ENCODE peak calls at places on chromosomes 6 and 20, in five cellular contexts. One of them, this sample, is unnamed.

GRCh38 chr6:88491266-88491665 is 325.1 kb upstream of the CNR1 start:
- DNase-seq in ovary: no peak
- DNase-seq in aorta: no peak
- DNase-seq in CD4-positive, CD25-positive, alpha-beta regulatory T cell: no peak
- DNase-seq in MM.1S: no peak
- DNase-seq in this sample: no peak

GRCh38 chr6:16129623-16130243 is 847 bp downstream of the MYLIP start:
- DNase-seq in aorta: no peak
- DNase-seq in ovary: no peak
- DNase-seq in CD4-positive, CD25-positive, alpha-beta regulatory T cell: no peak
- DNase-seq in MM.1S: peak; percentile 27
- DNase-seq in this sample: peak; percentile 75

GRCh38 chr6:107670792-107671199 is 153.3 kb downstream of the SCML4 start:
- DNase-seq in MM.1S: no peak
- DNase-seq in aorta: peak; percentile 83
- DNase-seq in ovary: no peak
- DNase-seq in CD4-positive, CD25-positive, alpha-beta regulatory T cell: no peak
- DNase-seq in this sample: no peak

GRCh38 chr6:132763269-132763668 is 5.6 kb upstream of the VNN2 start:
- DNase-seq in aorta: no peak
- DNase-seq in MM.1S: peak; percentile 55
- DNase-seq in CD4-positive, CD25-positive, alpha-beta regulatory T cell: peak; percentile 6
- DNase-seq in ovary: no peak
- DNase-seq in this sample: no peak

GRCh38 chr6:125662301-125662700 is 87.1 kb upstream of the HEY2 start:
- DNase-seq in MM.1S: no peak
- DNase-seq in aorta: no peak
- DNase-seq in ovary: no peak
- DNase-seq in CD4-positive, CD25-positive, alpha-beta regulatory T cell: no peak
- DNase-seq in this sample: no peak

GRCh38 chr20:38985603-38986170 is 23.5 kb downstream of the DHX35 start:
- DNase-seq in MM.1S: peak; percentile 56
- DNase-seq in aorta: no peak
- DNase-seq in CD4-positive, CD25-positive, alpha-beta regulatory T cell: no peak
- DNase-seq in ovary: no peak
- DNase-seq in this sample: no peak

GRCh38 chr20:10921491-10922010 is 247.8 kb upstream of the JAG1 start:
- DNase-seq in MM.1S: no peak
- DNase-seq in ovary: no peak
- DNase-seq in aorta: no peak
- DNase-seq in CD4-positive, CD25-positive, alpha-beta regulatory T cell: no peak
- DNase-seq in this sample: no peak

GRCh38 chr6:124961784-124962611 is at the start of gene RNF217:
- DNase-seq in CD4-positive, CD25-positive, alpha-beta regulatory T cell: no peak
- DNase-seq in aorta: peak; percentile 88
- DNase-seq in ovary: peak; percentile 83
- DNase-seq in MM.1S: peak; percentile 9
- DNase-seq in this sample: peak; percentile 81

GRCh38 chr6:17281497-17282481 is 628 bp downstream of the RBM24 start:
- DNase-seq in MM.1S: no peak
- DNase-seq in aorta: peak; percentile 46
- DNase-seq in CD4-positive, CD25-positive, alpha-beta regulatory T cell: no peak
- DNase-seq in ovary: peak; percentile 39
- DNase-seq in this sample: peak; percentile 80

GRCh38 chr6:28124350-28124970 is at the start of gene ZSCAN16:
- DNase-seq in MM.1S: peak; percentile 88
- DNase-seq in CD4-positive, CD25-positive, alpha-beta regulatory T cell: peak; percentile 63
- DNase-seq in aorta: peak; percentile 85
- DNase-seq in ovary: peak; percentile 78
- DNase-seq in this sample: peak; percentile 86

GRCh38 chr6:107822154-107823046 is 1.7 kb downstream of the SCML4 start:
- DNase-seq in aorta: no peak
- DNase-seq in ovary: no peak
- DNase-seq in MM.1S: peak; percentile 84
- DNase-seq in CD4-positive, CD25-positive, alpha-beta regulatory T cell: peak; percentile 38
- DNase-seq in this sample: no peak

GRCh38 chr6:106426258-106426657 is 65.7 kb downstream of the CRYBG1 start:
- DNase-seq in MM.1S: no peak
- DNase-seq in aorta: no peak
- DNase-seq in CD4-positive, CD25-positive, alpha-beta regulatory T cell: no peak
- DNase-seq in ovary: no peak
- DNase-seq in this sample: no peak

GRCh38 chr6:139415365-139415764 is 40.9 kb upstream of the CITED2 start:
- DNase-seq in MM.1S: no peak
- DNase-seq in CD4-positive, CD25-positive, alpha-beta regulatory T cell: no peak
- DNase-seq in ovary: no peak
- DNase-seq in aorta: no peak
- DNase-seq in this sample: no peak

GRCh38 chr6:138896104-138896756 is 91.8 kb downstream of the REPS1 start:
- DNase-seq in MM.1S: no peak
- DNase-seq in CD4-positive, CD25-positive, alpha-beta regulatory T cell: no peak
- DNase-seq in aorta: no peak
- DNase-seq in ovary: no peak
- DNase-seq in this sample: no peak

GRCh38 chr6:144653885-144654505 is 368.9 kb downstream of the UTRN start:
- DNase-seq in MM.1S: no peak
- DNase-seq in ovary: no peak
- DNase-seq in CD4-positive, CD25-positive, alpha-beta regulatory T cell: no peak
- DNase-seq in aorta: no peak
- DNase-seq in this sample: no peak

GRCh38 chr20:51811040-51811351 is 8.7 kb upstream of the SALL4 start:
- DNase-seq in CD4-positive, CD25-positive, alpha-beta regulatory T cell: no peak
- DNase-seq in aorta: no peak
- DNase-seq in ovary: no peak
- DNase-seq in MM.1S: no peak
- DNase-seq in this sample: no peak

GRCh38 chr6:160919713-160920112 is 71.9 kb upstream of the MAP3K4 start:
- DNase-seq in CD4-positive, CD25-positive, alpha-beta regulatory T cell: no peak
- DNase-seq in MM.1S: no peak
- DNase-seq in ovary: no peak
- DNase-seq in aorta: no peak
- DNase-seq in this sample: no peak

GRCh38 chr6:30881987-30882763 is 2.1 kb upstream of the DDR1 start:
- DNase-seq in CD4-positive, CD25-positive, alpha-beta regulatory T cell: no peak
- DNase-seq in ovary: peak; percentile 58
- DNase-seq in MM.1S: no peak
- DNase-seq in aorta: no peak
- DNase-seq in this sample: no peak

GRCh38 chr6:122995930-122996796 is at the start of gene CLVS2:
- DNase-seq in CD4-positive, CD25-positive, alpha-beta regulatory T cell: no peak
- DNase-seq in MM.1S: no peak
- DNase-seq in aorta: no peak
- DNase-seq in ovary: no peak
- DNase-seq in this sample: no peak

GRCh38 chr6:15329154-15329781 is 83.4 kb downstream of the JARID2 start:
- DNase-seq in MM.1S: no peak
- DNase-seq in aorta: no peak
- DNase-seq in ovary: no peak
- DNase-seq in CD4-positive, CD25-positive, alpha-beta regulatory T cell: no peak
- DNase-seq in this sample: no peak

GRCh38 chr6:127136786-127137185 is 18.3 kb downstream of the RSPO3 start:
- DNase-seq in ovary: no peak
- DNase-seq in CD4-positive, CD25-positive, alpha-beta regulatory T cell: no peak
- DNase-seq in aorta: no peak
- DNase-seq in MM.1S: no peak
- DNase-seq in this sample: no peak

GRCh38 chr20:63457737-63458136 is 14.7 kb downstream of the KCNQ2 start:
- DNase-seq in aorta: peak; percentile 71
- DNase-seq in CD4-positive, CD25-positive, alpha-beta regulatory T cell: no peak
- DNase-seq in MM.1S: peak; percentile 28
- DNase-seq in ovary: no peak
- DNase-seq in this sample: no peak

GRCh38 chr6:27761391-27761790 is 150.8 kb downstream of the OR2B2 start:
- DNase-seq in aorta: no peak
- DNase-seq in ovary: no peak
- DNase-seq in MM.1S: no peak
- DNase-seq in CD4-positive, CD25-positive, alpha-beta regulatory T cell: no peak
- DNase-seq in this sample: no peak

GRCh38 chr6:31752739-31753319 is 9.6 kb upstream of the SAPCD1 start:
- DNase-seq in MM.1S: no peak
- DNase-seq in aorta: no peak
- DNase-seq in ovary: no peak
- DNase-seq in CD4-positive, CD25-positive, alpha-beta regulatory T cell: no peak
- DNase-seq in this sample: no peak

GRCh38 chr6:63537126-63537958 is 34.9 kb upstream of the LOC128125822 start:
- DNase-seq in CD4-positive, CD25-positive, alpha-beta regulatory T cell: no peak
- DNase-seq in MM.1S: no peak
- DNase-seq in ovary: no peak
- DNase-seq in aorta: no peak
- DNase-seq in this sample: no peak

GRCh38 chr6:52352239-52353008 is 9.5 kb upstream of the PAQR8 start:
- DNase-seq in MM.1S: peak; percentile 37
- DNase-seq in ovary: no peak
- DNase-seq in aorta: peak; percentile 56
- DNase-seq in CD4-positive, CD25-positive, alpha-beta regulatory T cell: no peak
- DNase-seq in this sample: no peak

GRCh38 chr6:166778046-166778445 is 151.0 kb upstream of the RPS6KA2 start:
- DNase-seq in MM.1S: no peak
- DNase-seq in CD4-positive, CD25-positive, alpha-beta regulatory T cell: no peak
- DNase-seq in ovary: no peak
- DNase-seq in aorta: no peak
- DNase-seq in this sample: no peak

GRCh38 chr20:49279677-49280462 is 2.0 kb upstream of the ZNFX1 start:
- DNase-seq in aorta: no peak
- DNase-seq in MM.1S: no peak
- DNase-seq in ovary: no peak
- DNase-seq in CD4-positive, CD25-positive, alpha-beta regulatory T cell: no peak
- DNase-seq in this sample: no peak

GRCh38 chr6:134168580-134169223 is 116.3 kb upstream of the SLC2A12 start:
- DNase-seq in aorta: no peak
- DNase-seq in ovary: no peak
- DNase-seq in CD4-positive, CD25-positive, alpha-beta regulatory T cell: no peak
- DNase-seq in MM.1S: no peak
- DNase-seq in this sample: no peak

GRCh38 chr6:2839195-2839981 is 2.3 kb downstream of the SERPINB1 start:
- DNase-seq in aorta: no peak
- DNase-seq in CD4-positive, CD25-positive, alpha-beta regulatory T cell: no peak
- DNase-seq in MM.1S: no peak
- DNase-seq in ovary: no peak
- DNase-seq in this sample: no peak

GRCh38 chr20:60352017-60352416 is 393.8 kb downstream of the CDH26 start:
- DNase-seq in ovary: no peak
- DNase-seq in MM.1S: no peak
- DNase-seq in aorta: no peak
- DNase-seq in CD4-positive, CD25-positive, alpha-beta regulatory T cell: no peak
- DNase-seq in this sample: no peak

GRCh38 chr6:26003102-26003694 is 40.6 kb downstream of the TRIM38 start:
- DNase-seq in CD4-positive, CD25-positive, alpha-beta regulatory T cell: peak; percentile 36
- DNase-seq in MM.1S: no peak
- DNase-seq in aorta: peak; percentile 56
- DNase-seq in ovary: peak; percentile 48
- DNase-seq in this sample: no peak

GRCh38 chr20:33693741-33694645 is 7.8 kb upstream of the E2F1 start:
- DNase-seq in MM.1S: no peak
- DNase-seq in ovary: peak; percentile 83
- DNase-seq in aorta: peak; percentile 76
- DNase-seq in CD4-positive, CD25-positive, alpha-beta regulatory T cell: no peak
- DNase-seq in this sample: no peak

DNA sequence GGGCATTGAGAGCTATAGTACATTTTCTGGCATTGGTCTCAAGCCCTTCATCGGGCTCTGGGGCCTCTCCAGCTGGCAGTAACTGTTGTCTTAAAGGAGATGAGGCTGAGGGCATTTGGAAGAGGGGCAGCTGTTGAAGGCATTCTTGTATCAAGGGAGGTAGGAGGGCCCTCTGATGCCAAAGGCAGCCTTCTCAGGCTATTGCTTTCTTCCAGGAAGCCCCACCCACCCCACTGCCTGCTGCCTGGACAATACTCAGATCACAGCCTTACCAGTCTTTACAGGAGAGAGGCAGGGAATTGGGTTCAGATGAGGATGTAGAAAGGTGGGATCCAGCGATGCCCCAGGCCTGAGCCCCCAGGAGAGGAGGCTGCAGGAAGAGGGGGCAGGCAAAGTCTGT is 46.0 kb downstream of the CPXM1 start:
- DNase-seq in ovary: no peak
- DNase-seq in MM.1S: no peak
- DNase-seq in aorta: no peak
- DNase-seq in CD4-positive, CD25-positive, alpha-beta regulatory T cell: no peak
- DNase-seq in this sample: no peak
- H3K27me3 ChIP-seq in ovary: no peaks in the 10 kb centered on the region
- H3K27me3 ChIP-seq in MM.1S: peaks cover 37% of the 10 kb centered on the region
- H3K27me3 ChIP-seq in aorta: no peaks in the 10 kb centered on the region
- H3K27me3 ChIP-seq in CD4-positive, CD25-positive, alpha-beta regulatory T cell: peaks cover 13% of the 10 kb centered on the region
- H3K27me3 ChIP-seq in this sample: peaks cover 73% of the 10 kb centered on the region

GRCh38 chr20:8304124-8304800 is 172.2 kb downstream of the PLCB1 start:
- DNase-seq in CD4-positive, CD25-positive, alpha-beta regulatory T cell: no peak
- DNase-seq in aorta: no peak
- DNase-seq in ovary: no peak
- DNase-seq in MM.1S: no peak
- DNase-seq in this sample: no peak
- H3K9me3 ChIP-seq in CD4-positive, CD25-positive, alpha-beta regulatory T cell: no peaks in the 10 kb centered on the region
- H3K9me3 ChIP-seq in aorta: no peaks in the 10 kb centered on the region
- H3K9me3 ChIP-seq in ovary: no peaks in the 10 kb centered on the region
- H3K9me3 ChIP-seq in MM.1S: no peaks in the 10 kb centered on the region
- H3K9me3 ChIP-seq in this sample: no peaks in the 10 kb centered on the region

GRCh38 chr20:41173791-41174341 is 36.5 kb downstream of the PLCG1 start:
- DNase-seq in ovary: peak; percentile 34
- DNase-seq in aorta: no peak
- DNase-seq in CD4-positive, CD25-positive, alpha-beta regulatory T cell: no peak
- DNase-seq in MM.1S: no peak
- DNase-seq in this sample: peak; percentile 67

GRCh38 chr20:41175201-41175651 is 37.9 kb downstream of the PLCG1 start:
- DNase-seq in CD4-positive, CD25-positive, alpha-beta regulatory T cell: no peak
- DNase-seq in ovary: no peak
- DNase-seq in aorta: no peak
- DNase-seq in MM.1S: no peak
- DNase-seq in this sample: peak; percentile 53

GRCh38 chr20:41175727-41176330 is 38.5 kb downstream of the PLCG1 start:
- DNase-seq in MM.1S: no peak
- DNase-seq in CD4-positive, CD25-positive, alpha-beta regulatory T cell: no peak
- DNase-seq in aorta: no peak
- DNase-seq in ovary: peak; percentile 13
- DNase-seq in this sample: no peak

GRCh38 chr20:41174373-41174772 is 37.0 kb downstream of the PLCG1 start:
- DNase-seq in CD4-positive, CD25-positive, alpha-beta regulatory T cell: no peak
- DNase-seq in aorta: no peak
- DNase-seq in ovary: peak; percentile 31
- DNase-seq in MM.1S: no peak
- DNase-seq in this sample: no peak

DNA sequence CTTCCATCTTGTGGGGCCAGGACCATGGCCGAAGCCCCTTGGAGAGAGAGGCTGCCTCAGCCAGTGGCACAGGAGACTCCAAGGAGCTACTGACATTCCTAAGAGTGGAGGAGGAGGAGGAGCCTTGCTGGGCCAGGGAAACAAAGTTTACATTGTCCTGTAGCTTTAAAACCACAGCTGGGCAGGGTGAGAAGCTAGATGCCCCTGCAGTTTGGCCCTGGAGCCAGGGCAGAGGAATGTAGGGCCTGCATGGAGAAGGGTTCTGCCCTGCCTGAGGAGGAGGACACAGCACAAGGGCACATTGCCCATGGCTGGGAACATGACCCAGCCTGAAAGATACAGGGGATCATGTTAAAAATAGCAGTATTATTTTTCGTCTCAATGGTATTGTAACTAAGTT is 37.4 kb downstream of the PLCG1 start:
- DNase-seq in aorta: no peak
- DNase-seq in CD4-positive, CD25-positive, alpha-beta regulatory T cell: no peak
- DNase-seq in ovary: peak; percentile 26
- DNase-seq in MM.1S: no peak
- DNase-seq in this sample: no peak
- H3K27ac ChIP-seq in aorta: peak overlapping the region; percentile 68
- H3K27ac ChIP-seq in CD4-positive, CD25-positive, alpha-beta regulatory T cell: no peak overlapping the region
- H3K27ac ChIP-seq in ovary: peak overlapping the region; percentile 80
- H3K27ac ChIP-seq in MM.1S: no peak overlapping the region
- H3K27ac ChIP-seq in this sample: peak overlapping the region; percentile 46

GRCh38 chr20:36310215-36310981 is 4.3 kb downstream of the DLGAP4 start:
- DNase-seq in aorta: no peak
- DNase-seq in CD4-positive, CD25-positive, alpha-beta regulatory T cell: no peak
- DNase-seq in ovary: no peak
- DNase-seq in MM.1S: no peak
- DNase-seq in this sample: no peak
- H3K27me3 ChIP-seq in aorta: no peaks in the 10 kb centered on the region
- H3K27me3 ChIP-seq in CD4-positive, CD25-positive, alpha-beta regulatory T cell: peaks cover 9% of the 10 kb centered on the region
- H3K27me3 ChIP-seq in ovary: no peaks in the 10 kb centered on the region
- H3K27me3 ChIP-seq in MM.1S: peaks cover 73% of the 10 kb centered on the region
- H3K27me3 ChIP-seq in this sample: peaks cover 87% of the 10 kb centered on the region

This sample was measured in suprapubic skin.